ENCODE peak calls at places on chromosomes 5 and 9, in four cellular contexts. B is pancreas, R is heart left ventricle, I is islet precursor cell. M is an unnamed sample.

GRCh38 chr9:35114921-35115341 is 731 bp downstream of the ATOSB start:
- DNase-seq in R (peak), I (peak), B (no peak), M (peak)

GRCh38 chr5:4212981-4213819 is 617.6 kb downstream of the IRX1 start:
- DNase-seq in I (no peak), R (no peak), B (no peak), M (no peak)

GRCh38 chr5:172637122-172637580 is 3.9 kb upstream of the NEURL1B start:
- DNase-seq in B (peak), I (peak), R (peak), M (no peak)

GRCh38 chr5:6542421-6543345 is 90.2 kb downstream of the NSUN2 start:
- DNase-seq in B (no peak), I (peak), R (no peak), M (no peak)

GRCh38 chr9:68416891-68417570 is 60.6 kb downstream of the PGM5 start:
- DNase-seq in I (no peak), R (no peak), B (no peak), M (no peak)

GRCh38 chr5:170269579-170269978 is 28.0 kb downstream of the LCP2 start:
- DNase-seq in B (no peak), R (no peak), I (peak), M (no peak)

GRCh38 chr9:30673132-30673531 is 1711.3 kb upstream of the ACO1 start:
- DNase-seq in I (no peak), R (no peak), B (no peak), M (no peak)

GRCh38 chr5:88094403-88094802 is 174.2 kb downstream of the TMEM161B start:
- DNase-seq in R (no peak), B (no peak), I (no peak), M (no peak)

GRCh38 chr5:572398-573019 is 39.6 kb upstream of the CEP72 start:
- DNase-seq in I (no peak), R (no peak), B (no peak), M (no peak)

GRCh38 chr9:9855503-9856078 is 757.2 kb downstream of the PTPRD start:
- DNase-seq in B (no peak), R (no peak), I (no peak), M (no peak)

GRCh38 chr5:163447875-163448274 is 10.5 kb downstream of the CCNG1 start:
- DNase-seq in B (no peak), R (no peak), I (no peak), M (no peak)

GRCh38 chr5:137510671-137511070 is 11.5 kb upstream of the SPOCK1 start:
- DNase-seq in R (no peak), I (no peak), B (no peak), M (no peak)

GRCh38 chr5:130032807-130033206 is 128.5 kb downstream of the CHSY3 start:
- DNase-seq in R (peak), B (no peak), I (no peak), M (peak)

GRCh38 chr9:125409637-125410521 is 148.3 kb downstream of the GAPVD1 start:
- DNase-seq in I (no peak), B (peak), R (peak), M (no peak)

GRCh38 chr9:128809036-128809599 is 9.2 kb upstream of the ENDOG start:
- DNase-seq in B (no peak), I (peak), R (no peak), M (peak)

M was measured in left lung.